ENCODE peak calls at places on chromosomes 16 and 17, in six cellular contexts. W, E, G, A, P and F are unnamed samples. For H4K20me1, the result is how much of the 10 kb centered on the place peaks cover.

GRCh38 chr17:7560172-7561027 is 1.3 kb upstream of the SENP3 start:
- DNase-seq in W (peak), E (peak), G (peak), A (no peak), P (no peak), F (no peak)

GRCh38 chr17:1643293-1643998 is 2.1 kb downstream of the SCARF1 start:
- DNase-seq in W (no peak), E (peak), G (no peak), A (peak), P (no peak), F (no peak)

GRCh38 chr17:49866882-49867413 is 19.1 kb upstream of the TAC4 start:
- DNase-seq in W (no peak), E (no peak), G (no peak), A (no peak), P (no peak), F (no peak)

GRCh38 chr16:81610144-81610842 is 165.7 kb downstream of the CMIP start:
- DNase-seq in W (no peak), E (peak), G (no peak), A (no peak), P (no peak), F (no peak)

GRCh38 chr16:53803998-53804397 is 100.0 kb downstream of the FTO start:
- DNase-seq in W (no peak), E (no peak), G (no peak), A (no peak), P (no peak), F (no peak)

GRCh38 chr17:72618018-72618509 is 474.4 kb downstream of the SLC39A11 start:
- DNase-seq in W (peak), E (peak), G (peak), A (peak), P (no peak), F (no peak)

GRCh38 chr16:66988197-66988788 is at the start of gene CES4A:
- DNase-seq in W (no peak), E (no peak), G (peak), A (no peak), P (no peak), F (no peak)

GRCh38 chr16:79261461-79261860 is 339.1 kb downstream of the MAF start:
- DNase-seq in W (peak), E (peak), G (peak), A (no peak), P (no peak), F (peak)

GRCh38 chr16:67184453-67185002 is 765 bp upstream of the MATCAP1 start:
- DNase-seq in W (no peak), E (peak), G (no peak), A (no peak), P (no peak), F (no peak)

GRCh38 chr17:43406676-43407645 is 8.2 kb downstream of the ARL4D start:
- DNase-seq in W (no peak), E (no peak), G (no peak), A (no peak), P (no peak), F (no peak)

GRCh38 chr16:67704110-67704509 is 15.0 kb downstream of the GFOD2 start:
- DNase-seq in W (no peak), E (no peak), G (no peak), A (no peak), P (no peak), F (no peak)

GRCh38 chr16:50820225-50820624 is 78.3 kb downstream of the CYLD start:
- DNase-seq in W (no peak), E (no peak), G (no peak), A (no peak), P (no peak), F (no peak)

GRCh38 chr16:28499854-28500253 is 5.4 kb downstream of the APOBR start:
- DNase-seq in W (no peak), E (no peak), G (peak), A (no peak), P (no peak), F (no peak)

GRCh38 chr16:21599994-21600773 is 807 bp downstream of the METTL9 start:
- DNase-seq in W (peak), E (peak), G (peak), A (no peak), P (peak), F (no peak)

GRCh38 chr17:74810699-74811485 is 34.7 kb upstream of the NAT9 start:
- DNase-seq in W (no peak), E (no peak), G (no peak), A (no peak), P (no peak), F (no peak)

GRCh38 chr17:5115673-5116651 is at the start of gene USP6:
- DNase-seq in W (no peak), E (no peak), G (no peak), A (no peak), P (no peak), F (no peak)

GRCh38 chr16:379183-379960 is 2.4 kb downstream of the PGAP6 start:
- DNase-seq in W (no peak), E (no peak), G (no peak), A (no peak), P (no peak), F (peak)

GRCh38 chr16:54657058-54657708 is 273.5 kb upstream of the IRX5 start:
- DNase-seq in W (no peak), E (no peak), G (no peak), A (peak), P (no peak), F (no peak)

GRCh38 chr16:7511549-7512260 is 179.1 kb downstream of the RBFOX1 start:
- DNase-seq in W (no peak), E (no peak), G (no peak), A (no peak), P (no peak), F (no peak)

GRCh38 chr16:28304214-28304613 is 11.9 kb downstream of the SBK1 start:
- DNase-seq in W (peak), E (no peak), G (peak), A (no peak), P (no peak), F (peak)

GRCh38 chr17:1516403-1517161 is at the start of gene INPP5K:
- DNase-seq in W (peak), E (peak), G (peak), A (peak), P (peak), F (peak)

GRCh38 chr17:36697907-36698526 is 96.6 kb downstream of the MRM1 start:
- DNase-seq in W (no peak), E (no peak), G (no peak), A (no peak), P (no peak), F (no peak)

GRCh38 chr17:76048711-76049110 is 21.6 kb upstream of the EVPL start:
- DNase-seq in W (no peak), E (no peak), G (no peak), A (no peak), P (no peak), F (no peak)

GRCh38 chr17:81002409-81003361 is 11.0 kb downstream of the CHMP6 start:
- DNase-seq in W (peak), E (peak), G (no peak), A (no peak), P (no peak), F (no peak)

GRCh38 chr17:27861979-27862378 is 31.2 kb downstream of the LYRM9 start:
- DNase-seq in W (no peak), E (no peak), G (peak), A (no peak), P (no peak), F (no peak)

GRCh38 chr16:28295213-28295612 is 2.9 kb downstream of the SBK1 start:
- DNase-seq in W (no peak), E (no peak), G (no peak), A (no peak), P (no peak), F (no peak)

GRCh38 chr17:35299108-35299507 is 56.2 kb downstream of the SLFN5 start:
- DNase-seq in W (no peak), E (no peak), G (no peak), A (no peak), P (no peak), F (no peak)

GRCh38 chr16:67154578-67155304 is 3.9 kb upstream of the B3GNT9 start:
- DNase-seq in W (no peak), E (no peak), G (no peak), A (no peak), P (no peak), F (no peak)

GRCh38 chr16:88798772-88799455 is 4.7 kb upstream of the CDT1 start:
- DNase-seq in W (no peak), E (no peak), G (no peak), A (no peak), P (no peak), F (no peak)

GRCh38 chr17:68861602-68862001 is 93.6 kb downstream of the ABCA8 start:
- DNase-seq in W (no peak), E (no peak), G (no peak), A (no peak), P (no peak), F (no peak)

GRCh38 chr16:592518-593306 is 2.8 kb downstream of the RAB40C start:
- DNase-seq in W (no peak), E (no peak), G (peak), A (no peak), P (no peak), F (no peak)

GRCh38 chr16:56363181-56363716 is 62.1 kb downstream of the AMFR start:
- DNase-seq in W (no peak), E (no peak), G (no peak), A (no peak), P (no peak), F (no peak)

GRCh38 chr17:48374650-48375230 is 55.3 kb downstream of the SKAP1 start:
- DNase-seq in W (peak), E (peak), G (peak), A (peak), P (no peak), F (peak)

GRCh38 chr16:7679899-7680298 is 347.3 kb downstream of the RBFOX1 start:
- DNase-seq in W (no peak), E (no peak), G (no peak), A (no peak), P (no peak), F (no peak)

GRCh38 chr17:6100891-6101290 is 30.7 kb downstream of the WSCD1 start:
- DNase-seq in W (no peak), E (no peak), G (no peak), A (no peak), P (no peak), F (no peak)

GRCh38 chr17:65797809-65798208 is 236.4 kb upstream of the AXIN2 start:
- DNase-seq in W (peak), E (peak), G (peak), A (no peak), P (no peak), F (peak)

GRCh38 chr17:80421381-80422090 is 6.6 kb downstream of the ENDOV start:
- DNase-seq in W (no peak), E (peak), G (no peak), A (no peak), P (no peak), F (no peak)

GRCh38 chr16:31131416-31131815 is 4.1 kb downstream of the PRSS8 start:
- DNase-seq in W (no peak), E (no peak), G (no peak), A (no peak), P (no peak), F (no peak)

GRCh38 chr16:31131841-31132271 is 3.7 kb downstream of the PRSS8 start:
- DNase-seq in W (no peak), E (no peak), G (no peak), A (no peak), P (no peak), F (no peak)

GRCh38 chr16:31129568-31130335 is 5.8 kb downstream of the PRSS8 start:
- DNase-seq in W (no peak), E (no peak), G (no peak), A (no peak), P (no peak), F (no peak)

GRCh38 chr16:31130336-31130812 is 5.2 kb downstream of the PRSS8 start:
- DNase-seq in W (no peak), E (no peak), G (no peak), A (no peak), P (no peak), F (no peak)

DNA sequence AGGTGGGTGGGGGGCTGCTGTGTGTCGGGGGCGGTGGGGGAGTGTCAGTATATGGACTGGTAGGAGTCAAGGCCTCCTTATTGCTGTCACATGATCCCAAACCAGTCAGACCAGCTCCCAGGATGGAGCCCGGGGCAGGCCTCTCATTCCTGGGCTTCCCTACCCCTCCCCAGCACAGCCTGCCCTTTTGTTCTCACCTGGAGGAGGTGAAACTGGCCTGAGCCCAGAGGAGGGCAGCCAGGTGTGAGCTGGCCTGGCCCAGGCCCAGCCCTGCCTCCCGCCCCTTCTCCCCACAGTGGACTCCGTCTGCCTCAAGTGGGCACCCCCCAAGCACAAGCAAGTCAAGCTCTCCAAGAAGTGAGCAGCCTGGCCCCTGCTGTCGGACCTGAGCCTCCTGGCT is 4.6 kb downstream of the PRSS8 start:
- DNase-seq in W (no peak), E (no peak), G (no peak), A (no peak), P (no peak), F (no peak)
- TF ChIP-seq SIN3A in W (no peak), E (no peak), G (no peak), A (no peak), P (no peak), F (no peak)

GRCh38 chr17:41811549-41812175 is at the start of gene P3H4:
- DNase-seq in W (peak), E (peak), G (peak), A (peak), P (no peak), F (peak)
- H4K20me1 ChIP-seq in W (under half), E (under half), G (under half), A (under half), P (under half), F (under half)

GRCh38 chr17:38879878-38880727 is 10.2 kb downstream of the LASP1 start:
- DNase-seq in W (no peak), E (no peak), G (no peak), A (no peak), P (no peak), F (peak)
- TF ChIP-seq SIN3A in W (no peak), E (no peak), G (no peak), A (no peak), P (no peak), F (no peak)

DNA sequence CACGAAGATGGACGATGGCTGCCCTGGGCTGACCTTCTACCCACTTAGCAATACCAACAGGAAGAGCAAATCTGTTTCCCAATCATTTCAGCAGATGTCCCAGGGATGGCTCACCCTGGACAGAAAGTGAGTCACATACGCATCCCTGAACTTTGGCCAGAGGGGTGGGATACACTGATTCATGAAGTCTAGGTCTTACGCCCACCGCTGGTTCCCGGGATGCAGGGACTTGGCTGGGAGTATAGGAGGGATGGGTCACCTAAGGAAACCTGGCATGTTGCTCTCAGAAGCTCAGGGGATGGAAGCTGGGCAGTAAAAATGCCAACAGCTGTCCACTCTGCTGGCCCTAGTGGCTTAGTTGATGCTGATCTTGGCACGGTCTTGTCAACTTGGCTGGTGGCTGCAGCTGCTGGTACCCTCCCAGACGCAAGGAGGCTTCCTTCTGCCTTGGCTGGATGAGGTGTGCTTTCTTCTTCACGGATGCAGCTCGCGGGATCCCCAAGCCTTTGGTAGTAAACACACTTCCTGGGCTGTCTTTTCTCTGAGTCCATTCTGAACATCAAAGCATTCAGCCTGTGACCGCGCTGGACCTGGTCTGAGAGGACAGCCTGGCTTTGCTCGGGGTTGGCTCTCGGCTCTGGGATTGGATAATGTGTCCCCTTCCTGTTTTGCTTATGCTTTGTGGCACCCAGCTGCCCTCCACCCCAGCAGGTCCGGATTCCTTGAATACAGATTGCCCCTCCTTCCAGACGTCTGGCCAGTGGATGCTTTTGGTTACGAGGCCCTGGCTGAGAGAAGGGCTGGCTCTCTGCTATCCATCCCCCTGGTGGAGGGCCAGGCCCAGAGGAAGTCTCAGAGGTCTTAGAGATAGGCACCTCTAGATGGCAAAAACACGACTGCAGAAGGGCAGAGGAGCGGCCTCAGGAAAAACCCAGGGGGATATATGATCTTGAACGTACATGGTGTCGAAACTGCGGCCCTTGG is 71.5 kb downstream of the RAP1GAP2 start:
- DNase-seq in W (no peak), E (no peak), G (peak), A (no peak), P (no peak), F (peak)
- H4K20me1 ChIP-seq in W (under half), E (under half), G (under half), A (under half), P (under half), F (under half)

GRCh38 chr16:85146922-85147651 is 34.8 kb upstream of the CIBAR2 start:
- DNase-seq in W (no peak), E (no peak), G (no peak), A (no peak), P (no peak), F (no peak)
- TF ChIP-seq SIN3A in W (no peak), E (no peak), G (no peak), A (no peak), P (no peak), F (no peak)

DNA sequence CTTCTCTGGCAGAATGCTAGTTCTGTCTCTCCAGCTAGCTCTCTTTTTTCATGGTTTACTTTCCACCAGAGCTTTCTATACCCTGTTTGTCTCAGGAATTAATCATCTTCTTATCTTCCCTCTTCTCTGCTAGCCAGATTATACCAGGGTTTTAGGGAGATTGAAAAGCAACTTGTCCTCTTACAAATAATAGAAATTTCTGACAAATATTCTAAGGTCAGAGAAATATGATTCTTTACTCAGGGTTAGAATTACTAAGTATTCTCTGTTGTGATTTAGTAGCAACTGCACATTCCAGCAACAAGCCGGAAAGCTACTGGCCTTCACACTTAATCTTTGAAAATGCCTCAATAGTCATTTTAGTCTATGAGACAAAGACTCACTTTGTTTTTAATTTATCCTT is 166.5 kb downstream of the TANC2 start:
- DNase-seq in W (no peak), E (no peak), G (no peak), A (no peak), P (no peak), F (no peak)
- H4K20me1 ChIP-seq in W (under half), E (under half), G (under half), A (under half), P (under half), F (under half)